ENCODE peak calls at places on chromosomes 1 and 21, in five cellular contexts. E, G, N, Q and P are unnamed samples.

GRCh38 chr1:6675936-6676335 is 25.7 kb downstream of the DNAJC11 start:
- DNase-seq in E (no peak), G (no peak), N (no peak), Q (no peak), P (no peak)

GRCh38 chr21:36575306-36575705 is 95.4 kb upstream of the CLDN14 start:
- DNase-seq in E (no peak), G (no peak), N (no peak), Q (no peak), P (no peak)

GRCh38 chr1:204065174-204065985 is 7.5 kb upstream of the SOX13 start:
- DNase-seq in E (no peak), G (no peak), N (no peak), Q (no peak), P (no peak)

GRCh38 chr1:68623700-68624099 is 126.8 kb upstream of the DEPDC1 start:
- DNase-seq in E (no peak), G (no peak), N (no peak), Q (no peak), P (peak)

GRCh38 chr1:172135923-172136610 is 284.4 kb upstream of the C1orf105 start:
- DNase-seq in E (no peak), G (no peak), N (no peak), Q (no peak), P (no peak)

GRCh38 chr1:65846911-65847310 is 54.2 kb downstream of the PDE4B start:
- DNase-seq in E (no peak), G (no peak), N (no peak), Q (no peak), P (no peak)

GRCh38 chr1:26278303-26278702 is 1.6 kb upstream of the SH3BGRL3 start:
- DNase-seq in E (no peak), G (no peak), N (no peak), Q (no peak), P (no peak)

GRCh38 chr1:115255154-115255553 is 82.9 kb downstream of the NGF start:
- DNase-seq in E (no peak), G (no peak), N (no peak), Q (no peak), P (no peak)

GRCh38 chr1:33429332-33429731 is 1.6 kb downstream of the PHC2 start:
- DNase-seq in E (no peak), G (no peak), N (no peak), Q (no peak), P (no peak)

GRCh38 chr1:17819129-17819802 is 64.1 kb downstream of the ACTL8 start:
- DNase-seq in E (no peak), G (no peak), N (no peak), Q (no peak), P (no peak)

GRCh38 chr1:35406103-35406502 is 137.6 kb downstream of the ZMYM4 start:
- DNase-seq in E (no peak), G (no peak), N (no peak), Q (no peak), P (no peak)

GRCh38 chr1:20358761-20359263 is 68.1 kb downstream of the VWA5B1 start:
- DNase-seq in E (peak), G (no peak), N (peak), Q (peak), P (no peak)

GRCh38 chr1:115706774-115707425 is 61.6 kb downstream of the CASQ2 start:
- DNase-seq in E (no peak), G (no peak), N (peak), Q (peak), P (peak)

GRCh38 chr1:62900566-62900965 is 116.6 kb downstream of the ATG4C start:
- DNase-seq in E (no peak), G (no peak), N (no peak), Q (no peak), P (no peak)

GRCh38 chr21:34011660-34012059 is 61.7 kb upstream of the MRPS6 start:
- DNase-seq in E (no peak), G (no peak), N (no peak), Q (no peak), P (no peak)

GRCh38 chr1:100448371-100448770 is 89.6 kb upstream of the GPR88 start:
- DNase-seq in E (no peak), G (no peak), N (peak), Q (no peak), P (no peak)